ENCODE peak calls at places on chromosomes 11 and 22, in nine cellular contexts. One of them, this sample, is unnamed.

GRCh38 chr11:95306816-95307215 is 75.8 kb upstream of the SESN3 start:
- DNase-seq in GM23248: no peak
- DNase-seq in cardiac muscle cell: no peak
- DNase-seq in CD8-positive, alpha-beta T cell: no peak
- DNase-seq in aorta: no peak
- DNase-seq in transverse colon: no peak
- DNase-seq in WERI-Rb-1: no peak
- DNase-seq in adrenal gland: no peak
- DNase-seq in PC-9: no peak
- DNase-seq in this sample: no peak

GRCh38 chr11:124310746-124311145 is 3.0 kb downstream of the OR8D1 start:
- DNase-seq in aorta: no peak
- DNase-seq in transverse colon: no peak
- DNase-seq in PC-9: no peak
- DNase-seq in WERI-Rb-1: no peak
- DNase-seq in adrenal gland: no peak
- DNase-seq in cardiac muscle cell: peak
- DNase-seq in CD8-positive, alpha-beta T cell: no peak
- DNase-seq in GM23248: no peak
- DNase-seq in this sample: no peak

GRCh38 chr11:126397016-126397415 is 41.5 kb downstream of the ST3GAL4 start:
- DNase-seq in adrenal gland: no peak
- DNase-seq in cardiac muscle cell: no peak
- DNase-seq in transverse colon: no peak
- DNase-seq in GM23248: no peak
- DNase-seq in WERI-Rb-1: no peak
- DNase-seq in CD8-positive, alpha-beta T cell: no peak
- DNase-seq in PC-9: no peak
- DNase-seq in aorta: no peak
- DNase-seq in this sample: no peak

GRCh38 chr11:63775221-63775620 is 6.6 kb upstream of the ZFTA start:
- DNase-seq in cardiac muscle cell: no peak
- DNase-seq in PC-9: no peak
- DNase-seq in adrenal gland: no peak
- DNase-seq in GM23248: no peak
- DNase-seq in WERI-Rb-1: no peak
- DNase-seq in transverse colon: no peak
- DNase-seq in CD8-positive, alpha-beta T cell: no peak
- DNase-seq in aorta: no peak
- DNase-seq in this sample: no peak

GRCh38 chr22:19971276-19972124 is 29.9 kb upstream of the TXNRD2 start:
- DNase-seq in CD8-positive, alpha-beta T cell: peak
- DNase-seq in WERI-Rb-1: no peak
- DNase-seq in transverse colon: no peak
- DNase-seq in aorta: no peak
- DNase-seq in adrenal gland: no peak
- DNase-seq in PC-9: no peak
- DNase-seq in cardiac muscle cell: no peak
- DNase-seq in GM23248: no peak
- DNase-seq in this sample: no peak

GRCh38 chr22:20885557-20886323 is 26.9 kb downstream of the SNAP29 start:
- DNase-seq in WERI-Rb-1: peak
- DNase-seq in aorta: peak
- DNase-seq in CD8-positive, alpha-beta T cell: peak
- DNase-seq in cardiac muscle cell: peak
- DNase-seq in PC-9: peak
- DNase-seq in transverse colon: peak
- DNase-seq in adrenal gland: peak
- DNase-seq in GM23248: peak
- DNase-seq in this sample: peak

GRCh38 chr11:66419825-66420224 is 1.0 kb upstream of the NPAS4 start:
- DNase-seq in CD8-positive, alpha-beta T cell: no peak
- DNase-seq in PC-9: no peak
- DNase-seq in cardiac muscle cell: no peak
- DNase-seq in WERI-Rb-1: peak
- DNase-seq in adrenal gland: no peak
- DNase-seq in aorta: no peak
- DNase-seq in transverse colon: no peak
- DNase-seq in GM23248: no peak
- DNase-seq in this sample: no peak

GRCh38 chr11:94309757-94310156 is 5.4 kb downstream of the IZUMO1R start:
- DNase-seq in adrenal gland: no peak
- DNase-seq in transverse colon: no peak
- DNase-seq in WERI-Rb-1: no peak
- DNase-seq in cardiac muscle cell: no peak
- DNase-seq in aorta: no peak
- DNase-seq in GM23248: no peak
- DNase-seq in CD8-positive, alpha-beta T cell: no peak
- DNase-seq in PC-9: no peak
- DNase-seq in this sample: no peak

GRCh38 chr11:122202161-122202950 is 86.3 kb upstream of the BLID start:
- DNase-seq in PC-9: no peak
- DNase-seq in cardiac muscle cell: peak
- DNase-seq in aorta: no peak
- DNase-seq in CD8-positive, alpha-beta T cell: no peak
- DNase-seq in adrenal gland: no peak
- DNase-seq in WERI-Rb-1: no peak
- DNase-seq in GM23248: peak
- DNase-seq in transverse colon: no peak
- DNase-seq in this sample: no peak

GRCh38 chr11:122207505-122207904 is 91.5 kb upstream of the BLID start:
- DNase-seq in GM23248: peak
- DNase-seq in PC-9: no peak
- DNase-seq in aorta: peak
- DNase-seq in CD8-positive, alpha-beta T cell: no peak
- DNase-seq in WERI-Rb-1: no peak
- DNase-seq in cardiac muscle cell: peak
- DNase-seq in adrenal gland: no peak
- DNase-seq in transverse colon: no peak
- DNase-seq in this sample: no peak

GRCh38 chr11:122204206-122204605 is 88.2 kb upstream of the BLID start:
- DNase-seq in aorta: no peak
- DNase-seq in adrenal gland: no peak
- DNase-seq in GM23248: peak
- DNase-seq in transverse colon: no peak
- DNase-seq in CD8-positive, alpha-beta T cell: no peak
- DNase-seq in WERI-Rb-1: no peak
- DNase-seq in cardiac muscle cell: no peak
- DNase-seq in PC-9: no peak
- DNase-seq in this sample: no peak

GRCh38 chr11:122202951-122203456 is 87.0 kb upstream of the BLID start:
- DNase-seq in GM23248: peak
- DNase-seq in PC-9: peak
- DNase-seq in CD8-positive, alpha-beta T cell: no peak
- DNase-seq in WERI-Rb-1: peak
- DNase-seq in adrenal gland: peak
- DNase-seq in cardiac muscle cell: peak
- DNase-seq in transverse colon: peak
- DNase-seq in aorta: peak
- DNase-seq in this sample: peak

GRCh38 chr11:122205036-122205435 is 89.0 kb upstream of the BLID start:
- DNase-seq in transverse colon: no peak
- DNase-seq in CD8-positive, alpha-beta T cell: no peak
- DNase-seq in aorta: no peak
- DNase-seq in PC-9: no peak
- DNase-seq in cardiac muscle cell: no peak
- DNase-seq in WERI-Rb-1: no peak
- DNase-seq in GM23248: peak
- DNase-seq in adrenal gland: no peak
- DNase-seq in this sample: no peak
- H3K27ac ChIP-seq in transverse colon: no peak
- H3K27ac ChIP-seq in CD8-positive, alpha-beta T cell: no peak
- H3K27ac ChIP-seq in aorta: peak
- H3K27ac ChIP-seq in PC-9: no peak
- H3K27ac ChIP-seq in cardiac muscle cell: no peak
- H3K27ac ChIP-seq in WERI-Rb-1: no peak
- H3K27ac ChIP-seq in GM23248: peak
- H3K27ac ChIP-seq in adrenal gland: peak
- H3K27ac ChIP-seq in this sample: no peak

GRCh38 chr11:41879186-41879738 is 419.8 kb upstream of the LRRC4C start:
- DNase-seq in GM23248: peak
- DNase-seq in WERI-Rb-1: no peak
- DNase-seq in adrenal gland: no peak
- DNase-seq in transverse colon: no peak
- DNase-seq in PC-9: no peak
- DNase-seq in CD8-positive, alpha-beta T cell: no peak
- DNase-seq in aorta: no peak
- DNase-seq in cardiac muscle cell: no peak
- DNase-seq in this sample: no peak
- H3K27ac ChIP-seq in GM23248: no peak
- H3K27ac ChIP-seq in WERI-Rb-1: no peak
- H3K27ac ChIP-seq in adrenal gland: no peak
- H3K27ac ChIP-seq in transverse colon: no peak
- H3K27ac ChIP-seq in PC-9: no peak
- H3K27ac ChIP-seq in CD8-positive, alpha-beta T cell: no peak
- H3K27ac ChIP-seq in aorta: no peak
- H3K27ac ChIP-seq in cardiac muscle cell: no peak
- H3K27ac ChIP-seq in this sample: no peak

GRCh38 chr11:38814670-38815069 is 2216.6 kb upstream of the RAG2 start:
- DNase-seq in cardiac muscle cell: peak
- DNase-seq in adrenal gland: no peak
- DNase-seq in CD8-positive, alpha-beta T cell: no peak
- DNase-seq in transverse colon: no peak
- DNase-seq in aorta: no peak
- DNase-seq in WERI-Rb-1: no peak
- DNase-seq in PC-9: no peak
- DNase-seq in GM23248: no peak
- DNase-seq in this sample: no peak
- H3K27ac ChIP-seq in cardiac muscle cell: no peak
- H3K27ac ChIP-seq in adrenal gland: no peak
- H3K27ac ChIP-seq in CD8-positive, alpha-beta T cell: no peak
- H3K27ac ChIP-seq in transverse colon: no peak
- H3K27ac ChIP-seq in aorta: no peak
- H3K27ac ChIP-seq in WERI-Rb-1: no peak
- H3K27ac ChIP-seq in PC-9: no peak
- H3K27ac ChIP-seq in GM23248: no peak
- H3K27ac ChIP-seq in this sample: no peak

DNA sequence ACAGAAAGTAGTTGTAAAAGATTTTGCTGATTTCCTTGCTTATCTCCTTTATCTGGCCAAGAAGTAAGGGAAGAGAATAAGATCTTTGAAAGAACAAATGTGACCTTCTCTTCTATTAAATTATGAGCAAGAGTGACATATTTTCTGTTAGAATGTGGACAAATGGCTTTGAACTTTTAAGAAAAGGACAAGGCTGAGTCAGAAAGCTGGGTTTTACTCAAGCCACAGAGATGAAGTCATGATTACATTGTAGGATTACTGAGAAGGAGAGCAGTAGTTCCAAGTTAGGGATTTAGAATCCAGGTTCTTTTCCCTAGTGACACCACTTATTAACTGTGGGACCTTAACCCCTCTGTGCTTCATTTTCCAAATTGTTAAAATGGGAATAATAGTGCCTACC is 13.5 kb downstream of the CCDC90B start:
- DNase-seq in cardiac muscle cell: peak
- DNase-seq in transverse colon: no peak
- DNase-seq in CD8-positive, alpha-beta T cell: no peak
- DNase-seq in aorta: no peak
- DNase-seq in PC-9: no peak
- DNase-seq in WERI-Rb-1: no peak
- DNase-seq in adrenal gland: no peak
- DNase-seq in GM23248: peak
- DNase-seq in this sample: no peak
- H3K27ac ChIP-seq in cardiac muscle cell: no peak
- H3K27ac ChIP-seq in transverse colon: no peak
- H3K27ac ChIP-seq in CD8-positive, alpha-beta T cell: no peak
- H3K27ac ChIP-seq in aorta: no peak
- H3K27ac ChIP-seq in PC-9: no peak
- H3K27ac ChIP-seq in WERI-Rb-1: no peak
- H3K27ac ChIP-seq in adrenal gland: peak
- H3K27ac ChIP-seq in GM23248: peak
- H3K27ac ChIP-seq in this sample: no peak

GRCh38 chr11:112255075-112255739 is 5.5 kb downstream of the PLET1 start:
- DNase-seq in CD8-positive, alpha-beta T cell: no peak
- DNase-seq in adrenal gland: peak
- DNase-seq in GM23248: peak
- DNase-seq in cardiac muscle cell: peak
- DNase-seq in aorta: peak
- DNase-seq in WERI-Rb-1: peak
- DNase-seq in transverse colon: no peak
- DNase-seq in PC-9: no peak
- DNase-seq in this sample: no peak
- H3K27ac ChIP-seq in CD8-positive, alpha-beta T cell: no peak
- H3K27ac ChIP-seq in adrenal gland: peak
- H3K27ac ChIP-seq in GM23248: no peak
- H3K27ac ChIP-seq in cardiac muscle cell: no peak
- H3K27ac ChIP-seq in aorta: no peak
- H3K27ac ChIP-seq in WERI-Rb-1: peak
- H3K27ac ChIP-seq in transverse colon: no peak
- H3K27ac ChIP-seq in PC-9: no peak
- H3K27ac ChIP-seq in this sample: no peak

DNA sequence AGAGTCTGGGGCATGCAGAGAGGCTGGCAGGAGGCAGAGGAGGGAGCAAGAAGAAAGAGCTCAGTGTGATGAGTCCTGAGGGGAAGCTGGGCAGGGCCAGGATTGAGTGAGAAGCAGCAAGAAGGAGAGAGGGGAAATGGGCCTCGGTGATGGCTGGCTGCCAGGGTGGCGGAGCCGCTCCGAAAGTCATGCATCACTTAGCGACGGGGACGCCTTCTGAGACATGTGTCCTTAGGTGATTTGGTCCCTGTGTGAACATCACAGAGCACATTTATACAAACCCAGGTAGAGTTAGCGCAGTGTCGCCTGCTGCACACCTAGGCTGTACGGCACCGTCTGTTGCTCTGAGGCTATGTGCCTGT is 15.1 kb downstream of the TBC1D22A start:
- DNase-seq in CD8-positive, alpha-beta T cell: peak
- DNase-seq in transverse colon: no peak
- DNase-seq in aorta: peak
- DNase-seq in GM23248: no peak
- DNase-seq in cardiac muscle cell: no peak
- DNase-seq in PC-9: no peak
- DNase-seq in WERI-Rb-1: no peak
- DNase-seq in adrenal gland: peak
- DNase-seq in this sample: peak
- H3K27ac ChIP-seq in CD8-positive, alpha-beta T cell: no peak
- H3K27ac ChIP-seq in transverse colon: no peak
- H3K27ac ChIP-seq in aorta: no peak
- H3K27ac ChIP-seq in GM23248: no peak
- H3K27ac ChIP-seq in cardiac muscle cell: no peak
- H3K27ac ChIP-seq in PC-9: no peak
- H3K27ac ChIP-seq in WERI-Rb-1: no peak
- H3K27ac ChIP-seq in adrenal gland: peak
- H3K27ac ChIP-seq in this sample: no peak

GRCh38 chr11:34626393-34626792 is 5.5 kb downstream of the EHF start:
- DNase-seq in aorta: no peak
- DNase-seq in cardiac muscle cell: no peak
- DNase-seq in PC-9: no peak
- DNase-seq in GM23248: peak
- DNase-seq in CD8-positive, alpha-beta T cell: no peak
- DNase-seq in transverse colon: no peak
- DNase-seq in WERI-Rb-1: no peak
- DNase-seq in adrenal gland: no peak
- DNase-seq in this sample: no peak
- H3K27ac ChIP-seq in aorta: no peak
- H3K27ac ChIP-seq in cardiac muscle cell: no peak
- H3K27ac ChIP-seq in PC-9: peak
- H3K27ac ChIP-seq in GM23248: no peak
- H3K27ac ChIP-seq in CD8-positive, alpha-beta T cell: no peak
- H3K27ac ChIP-seq in transverse colon: peak
- H3K27ac ChIP-seq in WERI-Rb-1: no peak
- H3K27ac ChIP-seq in adrenal gland: no peak
- H3K27ac ChIP-seq in this sample: no peak